ENCODE peak calls at places on chromosomes 12 and 14, in four cellular contexts. R, E, M and X are unnamed samples.

GRCh38 chr12:89552376-89552775 is 26.5 kb upstream of the POC1B start:
- DNase-seq in E (no peak), M (no peak), R (no peak), X (no peak)

GRCh38 chr12:5201554-5202243 is 158.0 kb downstream of the KCNA5 start:
- DNase-seq in R (peak; percentile 52), E (peak; percentile 18), M (no peak), X (peak; percentile 12)

GRCh38 chr12:19739195-19739776 is 300.0 kb downstream of the AEBP2 start:
- DNase-seq in E (peak; percentile 74), M (peak; percentile 41), R (no peak), X (peak; percentile 7)

GRCh38 chr12:21248679-21249078 is 86.0 kb downstream of the SLCO1A2 start:
- DNase-seq in E (peak; percentile 11), R (no peak), M (no peak), X (no peak)

GRCh38 chr12:89418228-89418910 is 66.1 kb upstream of the DUSP6 start:
- DNase-seq in R (no peak), E (no peak), M (no peak), X (no peak)

GRCh38 chr12:95003921-95004272 is 400 bp upstream of the NDUFA12 start:
- DNase-seq in E (no peak), R (no peak), M (no peak), X (no peak)

GRCh38 chr12:93456077-93456476 is 11.2 kb upstream of the MRPL42 start:
- DNase-seq in M (no peak), R (no peak), E (no peak), X (no peak)

GRCh38 chr14:100308112-100308792 is 2.0 kb upstream of the SLC25A29 start:
- DNase-seq in M (no peak), R (no peak), E (peak; percentile 43), X (no peak)

GRCh38 chr14:33714527-33715222 is 236.2 kb downstream of the EGLN3 start:
- DNase-seq in R (no peak), E (no peak), M (no peak), X (no peak)

GRCh38 chr12:120227233-120228040 is 26.5 kb upstream of the RPLP0 start:
- DNase-seq in E (no peak), M (peak; percentile 88), R (no peak), X (no peak)

GRCh38 chr12:120228041-120228290 is 27.1 kb upstream of the RPLP0 start:
- DNase-seq in E (no peak), M (no peak), R (no peak), X (no peak)

GRCh38 chr12:120225200-120225558 is 24.3 kb upstream of the RPLP0 start:
- DNase-seq in M (no peak), R (no peak), E (no peak), X (no peak)

GRCh38 chr12:120224304-120225199 is 23.6 kb upstream of the RPLP0 start:
- DNase-seq in R (no peak), E (no peak), M (no peak), X (no peak)

GRCh38 chr12:120225852-120226640 is 25.1 kb upstream of the RPLP0 start:
- DNase-seq in R (no peak), E (no peak), M (no peak), X (peak; percentile 52)
- TF ChIP-seq NR3C1 in R (no peak), E (no peak), M (no peak), X (no peak)

DNA sequence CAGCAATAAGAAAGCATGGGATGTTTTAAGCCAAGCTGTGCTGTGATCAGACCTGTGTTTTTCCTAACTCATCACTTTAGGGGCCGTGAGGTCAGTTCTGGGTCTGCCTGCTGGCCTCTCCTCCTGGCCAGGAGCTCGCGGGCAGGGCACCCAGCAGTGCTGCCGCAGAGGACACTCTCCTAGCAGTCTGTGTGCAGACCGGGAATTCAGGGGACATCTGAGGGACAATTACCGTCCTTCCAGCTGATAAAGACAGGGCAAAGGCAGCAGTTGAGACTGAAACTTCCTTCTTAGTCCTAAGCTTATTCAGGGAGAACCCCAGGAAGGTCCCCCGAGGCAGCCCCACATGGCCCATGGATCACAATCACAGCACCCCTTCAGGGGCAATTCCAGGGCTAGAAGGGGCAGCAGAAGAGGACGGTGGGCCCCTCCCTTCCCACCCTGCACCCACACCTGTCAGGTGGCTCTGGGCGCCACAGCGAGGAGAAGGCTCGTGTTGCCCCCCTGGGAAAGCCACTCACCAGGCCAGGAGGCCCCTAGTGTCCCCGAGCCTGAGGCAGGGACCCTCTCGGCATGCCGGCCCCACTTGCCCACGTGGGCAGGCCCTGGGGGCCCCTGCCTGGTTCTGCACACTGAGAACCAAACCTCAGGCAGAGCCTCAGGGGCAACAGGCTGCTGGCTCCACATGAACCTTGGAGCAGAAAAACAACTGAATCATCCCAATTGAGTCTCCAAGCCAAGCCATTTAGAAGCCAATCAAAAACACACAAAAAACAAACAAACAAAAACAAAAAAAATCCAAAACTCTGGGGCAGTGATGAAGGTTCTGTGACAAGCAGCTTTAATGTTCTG is 89.8 kb downstream of the CHGA start:
- DNase-seq in E (no peak), R (no peak), M (no peak), X (no peak)
- TF ChIP-seq MAX in E (no peak), R (no peak), M (no peak), X (no peak)

GRCh38 chr14:52563120-52563519 is 10.5 kb downstream of the GPR137C start:
- DNase-seq in R (no peak), M (no peak), E (no peak), X (no peak)
- TF ChIP-seq NR3C1 in R (no peak), M (no peak), E (no peak), X (no peak)

GRCh38 chr12:51358496-51358895 is 12.0 kb upstream of the CELA1 start:
- DNase-seq in M (no peak), E (no peak), R (no peak), X (no peak)
- TF ChIP-seq MAX in M (no peak), E (no peak), R (no peak), X (no peak)

DNA sequence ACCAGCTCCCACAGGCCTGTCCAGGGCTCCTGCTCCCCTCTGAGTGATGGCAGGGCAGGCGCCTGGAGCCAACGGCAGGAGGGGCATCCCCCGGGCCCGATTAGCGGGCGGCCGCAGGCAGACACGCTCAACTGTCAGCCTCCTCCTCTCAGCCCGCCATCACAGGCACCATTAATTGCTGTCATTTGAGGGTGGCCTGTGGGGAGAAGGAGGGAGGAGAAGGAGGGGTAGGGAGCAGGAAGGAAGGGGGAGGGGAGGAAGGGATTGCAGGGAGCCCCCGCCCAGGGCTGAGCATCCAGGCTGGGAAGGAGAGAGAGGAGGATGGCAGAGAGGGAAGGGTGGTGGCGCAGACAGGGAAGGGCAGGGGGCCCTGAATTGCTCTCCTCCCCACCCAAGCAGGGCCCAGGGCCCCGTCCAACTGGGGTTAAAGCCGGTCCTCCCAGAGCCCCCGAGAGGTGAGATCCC is 36.1 kb downstream of the NCOR2 start:
- DNase-seq in M (no peak), E (no peak), R (no peak), X (no peak)
- TF ChIP-seq NR3C1 in M (no peak), E (no peak), R (no peak), X (no peak)

DNA sequence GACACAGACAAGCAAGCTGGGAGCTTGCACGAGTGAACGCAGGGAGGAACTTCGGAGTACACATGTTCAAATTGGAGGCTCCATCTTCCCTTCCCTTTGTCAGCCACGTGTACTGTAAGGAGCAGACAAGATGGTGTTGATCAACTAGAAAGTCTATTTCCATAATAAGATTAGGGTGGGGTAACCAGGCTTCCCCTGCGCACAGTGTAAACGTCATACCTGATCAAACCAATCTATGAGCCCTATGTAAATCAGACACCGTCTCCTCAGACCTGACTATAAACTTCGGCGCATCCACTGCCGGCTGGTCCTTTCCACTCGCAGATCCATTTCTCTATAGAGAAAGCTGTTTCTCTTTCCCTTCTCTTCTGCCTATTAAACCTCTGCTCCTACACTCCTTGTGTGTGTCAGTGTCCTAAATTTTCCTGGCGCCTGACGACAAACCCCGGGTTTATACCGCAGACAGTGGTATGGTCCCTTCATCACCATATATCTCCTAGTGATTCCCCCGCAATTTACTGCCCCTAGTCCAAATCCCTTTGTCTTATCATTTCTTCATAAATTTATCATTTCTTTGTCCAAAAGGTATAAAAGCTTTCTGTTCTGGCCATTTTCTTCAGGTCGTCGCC is 7.5 kb upstream of the ETFBKMT start:
- DNase-seq in M (no peak), E (no peak), R (no peak), X (no peak)
- TF ChIP-seq MAX in M (peak; percentile 35), E (no peak), R (no peak), X (no peak)

GRCh38 chr12:50390284-50390683 is 6.1 kb downstream of the FAM186A start:
- DNase-seq in M (peak; percentile 61), E (peak; percentile 69), R (no peak), X (no peak)
- TF ChIP-seq NR3C1 in M (no peak), E (no peak), R (no peak), X (no peak)

GRCh38 chr14:63175531-63175930 is 28.7 kb upstream of the RHOJ start:
- DNase-seq in E (no peak), R (no peak), M (no peak), X (no peak)

GRCh38 chr14:63178912-63179311 is 25.3 kb upstream of the RHOJ start:
- DNase-seq in E (no peak), M (no peak), R (no peak), X (no peak)

GRCh38 chr14:63180017-63180416 is 24.2 kb upstream of the RHOJ start:
- DNase-seq in R (no peak), E (no peak), M (no peak), X (no peak)

GRCh38 chr14:63182967-63183366 is 21.3 kb upstream of the RHOJ start:
- DNase-seq in E (no peak), M (no peak), R (no peak), X (no peak)

GRCh38 chr14:63179383-63179782 is 24.9 kb upstream of the RHOJ start:
- DNase-seq in E (no peak), R (no peak), M (no peak), X (no peak)
- TF ChIP-seq MAX in E (no peak), R (no peak), M (no peak), X (no peak)

DNA sequence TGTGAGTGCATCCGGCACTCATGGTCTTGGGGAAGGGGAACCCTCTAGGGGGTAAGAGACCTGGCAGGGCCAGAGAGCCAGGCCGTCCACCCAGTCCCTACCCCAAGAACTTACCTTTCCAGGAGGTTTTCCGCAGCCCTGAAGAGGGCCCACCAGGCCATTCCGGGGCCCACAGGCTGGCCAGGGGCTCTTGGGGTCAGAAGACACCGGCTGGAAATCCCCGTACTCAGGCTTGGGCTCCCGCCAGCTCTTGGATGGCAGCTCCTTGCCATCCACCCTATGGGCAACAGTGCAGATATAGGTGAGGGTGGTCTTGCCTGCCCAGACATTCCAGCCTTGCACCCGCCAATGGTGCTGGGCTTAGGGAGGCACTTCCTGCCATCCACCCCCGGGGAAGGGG is 34.6 kb downstream of the NCKAP5L start:
- DNase-seq in R (no peak), E (no peak), M (no peak), X (no peak)
- TF ChIP-seq NR3C1 in R (no peak), E (no peak), M (no peak), X (no peak)